ENCODE peak calls at places on chromosomes 11 and 22, in four cellular contexts. G is mesendoderm, A is heart right ventricle, X is cardiac muscle cell. E is an unnamed sample.

GRCh38 chr11:100791873-100792272 is 104.8 kb downstream of the ARHGAP42 start:
- DNase-seq in G (peak), A (no peak), X (no peak), E (no peak)

GRCh38 chr11:40597546-40598113 is 861.8 kb downstream of the LRRC4C start:
- DNase-seq in G (no peak), A (no peak), X (no peak), E (no peak)

GRCh38 chr11:111976614-111977140 is 39.5 kb downstream of the DIXDC1 start:
- DNase-seq in G (peak), A (peak), X (peak), E (peak)

GRCh38 chr22:44802071-44802700 is 49.8 kb downstream of the ARHGAP8 start:
- DNase-seq in G (no peak), A (no peak), X (no peak), E (no peak)

GRCh38 chr11:5043385-5043784 is 2.9 kb upstream of the OR52J3 start:
- DNase-seq in G (peak), A (no peak), X (peak), E (peak)

GRCh38 chr22:23418159-23418788 is 161.8 kb downstream of the IGLL1 start:
- DNase-seq in G (peak), A (no peak), X (no peak), E (no peak)

GRCh38 chr22:17974703-17975372 is 49.5 kb downstream of the MICAL3 start:
- DNase-seq in G (no peak), A (no peak), X (no peak), E (no peak)

GRCh38 chr11:75562836-75563484 is 907 bp downstream of the SERPINH1 start:
- DNase-seq in G (peak), A (peak), X (peak), E (peak)

GRCh38 chr11:2716376-2717095 is 16.7 kb upstream of the KCNQ1OT1 start:
- DNase-seq in G (no peak), A (peak), X (peak), E (no peak)

GRCh38 chr11:33172996-33173395 is 11.7 kb upstream of the CSTF3 start:
- DNase-seq in G (peak), A (no peak), X (peak), E (peak)

GRCh38 chr11:111917788-111918187 is 925 bp upstream of the C11orf52 start:
- DNase-seq in G (no peak), A (no peak), X (no peak), E (no peak)

GRCh38 chr11:3222941-3223905 is 4.6 kb upstream of the MRGPRG start:
- DNase-seq in G (no peak), A (no peak), X (no peak), E (no peak)

GRCh38 chr22:29031236-29031982 is 30.2 kb downstream of the C22orf31 start:
- DNase-seq in G (peak), A (peak), X (peak), E (peak)

GRCh38 chr22:40413873-40414272 is 43.5 kb downstream of the SGSM3 start:
- DNase-seq in G (no peak), A (no peak), X (no peak), E (no peak)

GRCh38 chr11:16945671-16946469 is 68.3 kb downstream of the PLEKHA7 start:
- DNase-seq in G (peak), A (peak), X (peak), E (peak)

GRCh38 chr11:86176165-86176884 is 68.2 kb upstream of the EED start:
- DNase-seq in G (no peak), A (no peak), X (peak), E (no peak)

GRCh38 chr11:1556278-1557167 is 15.5 kb downstream of the DUSP8 start:
- DNase-seq in G (no peak), A (no peak), X (no peak), E (no peak)

GRCh38 chr22:26406118-26406517 is 22.9 kb upstream of the ASPHD2 start:
- DNase-seq in G (peak), A (no peak), X (no peak), E (peak)

GRCh38 chr11:12827929-12828812 is 153.9 kb downstream of the TEAD1 start:
- DNase-seq in G (peak), A (no peak), X (peak), E (no peak)

GRCh38 chr11:119727523-119728081 is 1.4 kb downstream of the NECTIN1 start:
- DNase-seq in G (peak), A (peak), X (no peak), E (no peak)

GRCh38 chr11:57397394-57397990 is 7.0 kb upstream of the PRG2 start:
- DNase-seq in G (no peak), A (no peak), X (no peak), E (no peak)

GRCh38 chr11:91857194-91857593 is 367.4 kb upstream of the FAT3 start:
- DNase-seq in G (no peak), A (no peak), X (peak), E (no peak)

GRCh38 chr11:67666676-67667489 is 7.5 kb downstream of the ALDH3B2 start:
- DNase-seq in G (no peak), A (no peak), X (no peak), E (no peak)

GRCh38 chr11:75508051-75508561 is 17.6 kb downstream of the GDPD5 start:
- DNase-seq in G (no peak), A (no peak), X (no peak), E (no peak)

GRCh38 chr11:38089728-38090127 is 1491.7 kb upstream of the RAG2 start:
- DNase-seq in G (peak), A (no peak), X (peak), E (no peak)

GRCh38 chr11:58739725-58740430 is 8.1 kb upstream of the GLYAT start:
- DNase-seq in G (peak), A (no peak), X (no peak), E (no peak)

GRCh38 chr11:16607675-16608644 is 130.5 kb upstream of the C11orf58 start:
- DNase-seq in G (peak), A (peak), X (peak), E (peak)

GRCh38 chr11:10274726-10275125 is 19.3 kb downstream of the SBF2 start:
- DNase-seq in G (no peak), A (no peak), X (no peak), E (no peak)

DNA sequence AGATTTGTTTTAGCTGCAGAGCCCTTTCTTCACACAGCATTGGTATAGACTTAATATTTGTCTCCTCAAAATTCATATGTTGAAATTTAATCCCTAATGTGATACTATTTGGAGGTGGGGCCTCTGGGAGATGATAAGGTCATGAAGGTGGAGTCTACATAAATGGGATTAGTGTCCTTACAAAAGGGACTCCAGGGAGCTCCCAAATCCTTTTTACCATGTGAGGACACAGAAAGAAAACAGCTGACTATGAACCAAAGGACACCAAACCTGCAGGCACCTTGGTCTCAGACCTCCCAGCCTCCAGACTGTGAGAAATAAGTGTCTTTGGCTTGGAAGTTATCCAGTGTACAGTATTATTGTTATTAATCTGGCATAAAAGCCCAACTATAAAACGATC is 10.2 kb downstream of the SLC35F2 start:
- DNase-seq in G (no peak), A (no peak), X (no peak), E (no peak)
- H3K4me3 ChIP-seq in G (no peak), A (no peak), X (no peak), E (no peak)

GRCh38 chr22:49963647-49964026 is 3.1 kb downstream of the PIM3 start:
- DNase-seq in G (no peak), A (peak), X (no peak), E (no peak)
- H3K4me3 ChIP-seq in G (no peak), A (peak), X (no peak), E (peak)

GRCh38 chr22:19756288-19757128 is 4.1 kb upstream of the TBX1 start:
- DNase-seq in G (peak), A (peak), X (no peak), E (no peak)

GRCh38 chr22:19757140-19757984 is 3.2 kb upstream of the TBX1 start:
- DNase-seq in G (no peak), A (no peak), X (no peak), E (no peak)

GRCh38 chr22:19755145-19755710 is 5.3 kb upstream of the TBX1 start:
- DNase-seq in G (no peak), A (no peak), X (no peak), E (no peak)

GRCh38 chr22:19754701-19755144 is 5.9 kb upstream of the TBX1 start:
- DNase-seq in G (no peak), A (no peak), X (no peak), E (no peak)

DNA sequence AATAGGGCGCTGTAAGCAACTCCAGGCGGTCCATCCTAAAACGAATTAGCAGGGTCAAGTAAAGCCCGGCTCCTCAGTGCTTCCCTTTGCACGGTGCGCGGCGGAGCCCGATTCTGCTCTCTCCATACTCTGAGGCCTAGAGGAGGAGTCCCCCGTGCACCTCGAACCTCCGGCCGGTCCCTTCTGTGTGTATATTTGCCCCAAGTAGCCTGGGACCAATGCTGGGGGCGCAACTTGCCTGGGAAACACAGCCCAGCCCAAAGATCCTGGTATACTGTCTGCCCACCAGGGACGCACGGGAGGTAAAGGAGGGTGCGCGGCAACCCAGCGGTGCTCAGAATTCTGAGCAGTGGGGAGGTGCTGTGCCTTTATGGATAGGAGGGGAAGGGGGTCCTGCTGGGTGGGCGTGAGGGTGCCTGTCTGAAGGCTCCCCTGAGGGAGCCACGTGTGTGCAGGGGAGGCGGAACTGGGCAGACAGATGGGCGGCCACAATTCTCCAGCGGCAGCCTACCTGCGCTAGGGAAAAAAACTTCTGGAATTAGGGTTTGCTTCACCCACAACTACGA is 4.8 kb upstream of the TBX1 start:
- DNase-seq in G (no peak), A (no peak), X (no peak), E (no peak)
- H3K4me3 ChIP-seq in G (no peak), A (no peak), X (no peak), E (no peak)

GRCh38 chr11:62883677-62884076 is 3.0 kb downstream of the SLC3A2 start:
- DNase-seq in G (no peak), A (no peak), X (no peak), E (no peak)

GRCh38 chr11:62880803-62881578 is at the start of gene SLC3A2:
- DNase-seq in G (peak), A (peak), X (peak), E (peak)

GRCh38 chr11:62882428-62882742 is 1.7 kb downstream of the SLC3A2 start:
- DNase-seq in G (no peak), A (no peak), X (no peak), E (no peak)

GRCh38 chr11:62881579-62882427 is 1.1 kb downstream of the SLC3A2 start:
- DNase-seq in G (peak), A (peak), X (peak), E (peak)

GRCh38 chr11:62882811-62883496 is 2.3 kb downstream of the SLC3A2 start:
- DNase-seq in G (no peak), A (no peak), X (no peak), E (no peak)
- H3K4me3 ChIP-seq in G (peak), A (peak), X (no peak), E (peak)

DNA sequence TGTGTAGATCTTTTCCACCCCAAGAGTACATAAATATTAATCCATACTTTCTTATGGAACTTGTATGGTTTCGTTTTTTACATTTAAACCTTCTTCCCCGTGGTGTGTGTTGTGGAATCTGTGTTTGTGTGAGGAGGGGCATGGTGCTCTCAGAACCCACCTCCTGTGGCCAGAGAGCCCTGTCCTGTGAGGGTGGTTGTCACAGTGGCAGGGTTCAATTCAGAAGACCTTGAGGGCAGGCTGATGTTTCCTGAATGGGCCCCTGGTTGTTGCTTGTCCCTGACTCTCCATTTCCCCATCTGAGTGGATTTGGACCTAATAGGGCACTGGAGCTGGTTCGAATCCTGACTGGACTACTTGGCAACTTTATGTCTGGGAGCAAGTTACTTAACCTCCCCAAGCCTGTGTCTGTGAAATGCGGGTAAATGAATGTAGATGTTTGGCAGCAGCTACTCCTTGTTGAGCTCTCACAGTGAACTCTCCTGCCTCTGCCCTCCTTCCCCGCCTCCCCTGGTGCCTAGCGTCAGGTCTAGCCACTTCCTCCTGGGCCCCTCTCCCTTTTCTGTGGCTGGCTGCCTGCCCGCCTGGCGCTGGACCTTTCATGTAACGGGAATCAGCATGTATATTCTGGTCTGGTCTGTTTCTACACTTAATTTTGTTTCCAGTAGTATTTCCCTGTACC is 7.3 kb downstream of the NEAT1 start:
- DNase-seq in G (no peak), A (peak), X (peak), E (no peak)
- H3K4me3 ChIP-seq in G (no peak), A (peak), X (no peak), E (peak)

DNA sequence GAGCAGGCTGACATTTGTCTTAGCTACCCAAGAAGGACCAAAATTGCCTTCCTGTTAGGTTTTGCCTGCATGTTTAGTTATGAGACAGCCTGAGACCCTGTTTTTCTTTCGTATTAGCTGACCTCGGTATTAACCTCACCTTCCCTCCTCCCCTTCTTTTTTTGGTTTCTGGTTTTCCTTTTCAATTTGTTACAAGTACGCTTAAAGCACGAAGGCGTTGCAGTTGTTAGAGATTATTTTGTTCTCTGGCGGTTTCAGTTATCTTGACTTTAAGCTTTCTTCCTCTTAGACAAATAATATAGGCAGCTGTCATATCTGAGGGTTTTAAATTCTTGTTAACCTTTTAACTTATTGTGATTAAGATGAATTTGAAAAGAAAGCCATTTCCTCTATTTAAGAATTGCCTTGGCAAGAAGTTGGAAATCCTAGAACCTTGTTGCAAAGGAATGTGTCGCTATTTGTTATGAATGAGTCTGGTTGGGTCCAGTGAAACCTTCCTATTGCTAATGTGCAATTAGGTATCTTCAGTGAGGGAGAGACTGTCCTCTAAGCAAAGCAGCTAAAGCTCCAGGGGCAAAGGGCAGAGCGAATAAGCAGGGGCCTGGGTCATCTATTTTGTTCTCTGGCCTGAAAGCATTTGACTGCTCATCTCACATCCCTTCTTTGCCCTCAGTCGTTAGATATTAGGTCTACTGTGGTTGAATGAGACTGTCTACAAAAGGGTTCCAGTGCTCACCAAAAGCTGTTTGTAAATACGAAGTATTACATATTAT is 45.8 kb downstream of the PACS1 start:
- DNase-seq in G (no peak), A (no peak), X (peak), E (no peak)
- H3K4me3 ChIP-seq in G (no peak), A (no peak), X (no peak), E (no peak)

GRCh38 chr22:35552846-35553245 is 12.2 kb downstream of the RASD2 start:
- DNase-seq in G (no peak), A (no peak), X (no peak), E (no peak)
- H3K4me3 ChIP-seq in G (no peak), A (no peak), X (no peak), E (no peak)

DNA sequence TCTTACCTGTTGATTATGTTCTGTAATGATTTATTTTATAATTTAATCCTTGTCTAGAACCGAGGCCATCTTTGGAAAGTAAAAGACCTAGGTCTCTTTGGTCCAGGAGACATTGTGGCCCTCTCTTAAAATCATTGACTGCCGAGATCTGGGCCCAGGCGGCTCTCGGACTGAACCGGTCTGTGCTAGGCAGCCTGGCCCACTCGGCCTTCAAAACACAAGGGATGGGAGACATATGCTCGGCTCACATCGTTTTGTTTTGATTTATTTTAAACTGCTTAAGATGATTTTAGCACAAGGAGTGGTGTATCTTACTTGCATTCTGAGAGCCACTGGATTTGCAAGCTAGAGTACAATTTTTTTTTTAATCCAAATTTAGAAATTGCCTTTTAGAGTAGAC is 80.2 kb upstream of the WNT7B start:
- DNase-seq in G (no peak), A (no peak), X (no peak), E (no peak)
- H3K4me3 ChIP-seq in G (no peak), A (peak), X (no peak), E (peak)

GRCh38 chr22:34344702-34345101 is 424.4 kb upstream of the LARGE1 start:
- DNase-seq in G (peak), A (no peak), X (no peak), E (no peak)
- H3K4me3 ChIP-seq in G (no peak), A (no peak), X (no peak), E (no peak)